ENCODE peak calls at places on chromosomes 13 and 19, in eight cellular contexts. W is stimulated activated CD4-positive, alpha-beta T cell treated with anti-CD3 and anti-CD28 coated beads, TNF-alpha, amount 100 ng/mL, for 48 hours; U is lung; G is tibial artery; E is activated CD4-positive, alpha-beta T cell treated with anti-CD3 and anti-CD28 coated beads, Interleukin-2, amount 50 U/mL, for 48 hours; L is NCI-H524; X is neuronal stem cell; O is NCI-H1092. Y is an unnamed sample.
A peak's percentile ranks its signal among the peaks of the same experiment; 100 is the strongest.

GRCh38 chr19:4455742-4456565 is 1.6 kb downstream of the UBXN6 start:
- DNase-seq in W (no peak), U (no peak), G (no peak), E (no peak), L (peak; percentile 78), X (no peak), O (peak; percentile 76), Y (no peak)

GRCh38 chr13:49488563-49488962 is 7.2 kb upstream of the PHF11 start:
- DNase-seq in W (no peak), U (no peak), G (no peak), E (no peak), L (no peak), X (no peak), O (no peak), Y (no peak)

GRCh38 chr13:47033216-47033615 is 136.4 kb upstream of the HTR2A start:
- DNase-seq in W (no peak), U (no peak), G (no peak), E (no peak), L (no peak), X (no peak), O (no peak), Y (no peak)

GRCh38 chr19:30564551-30565011 is 192.4 kb downstream of the ZNF536 start:
- DNase-seq in W (no peak), U (no peak), G (no peak), E (no peak), L (no peak), X (no peak), O (no peak), Y (no peak)

GRCh38 chr13:41267106-41267505 is 3.7 kb upstream of the MTRF1 start:
- DNase-seq in W (no peak), U (no peak), G (no peak), E (no peak), L (no peak), X (no peak), O (no peak), Y (no peak)

GRCh38 chr19:56918682-56919307 is 78.3 kb upstream of the PEG3 start:
- DNase-seq in W (no peak), U (no peak), G (no peak), E (no peak), L (no peak), X (no peak), O (no peak), Y (no peak)

GRCh38 chr13:80873589-80873988 is 532.7 kb upstream of the SPRY2 start:
- DNase-seq in W (no peak), U (no peak), G (no peak), E (no peak), L (no peak), X (no peak), O (no peak), Y (no peak)

GRCh38 chr19:5048091-5048726 is 79.3 kb downstream of the KDM4B start:
- DNase-seq in W (peak; percentile 29), U (peak; percentile 67), G (peak; percentile 69), E (peak; percentile 69), L (peak; percentile 24), X (peak; percentile 78), O (peak; percentile 49), Y (peak; percentile 44)

GRCh38 chr19:49196527-49197240 is 39.1 kb downstream of the TRPM4 start:
- DNase-seq in W (no peak), U (no peak), G (no peak), E (no peak), L (no peak), X (no peak), O (peak; percentile 7), Y (no peak)

GRCh38 chr13:28710161-28710560 is 8.6 kb downstream of the SLC46A3 start:
- DNase-seq in W (no peak), U (no peak), G (no peak), E (no peak), L (no peak), X (no peak), O (no peak), Y (no peak)

GRCh38 chr19:31944286-31944685 is 401.1 kb upstream of the ZNF507 start:
- DNase-seq in W (no peak), U (no peak), G (no peak), E (no peak), L (no peak), X (no peak), O (no peak), Y (no peak)

GRCh38 chr19:34804115-34804514 is 31.1 kb upstream of the ZNF599 start:
- DNase-seq in W (no peak), U (no peak), G (no peak), E (no peak), L (no peak), X (no peak), O (no peak), Y (no peak)

GRCh38 chr13:111228262-111229144 is 91.9 kb upstream of the TEX29 start:
- DNase-seq in W (no peak), U (no peak), G (no peak), E (no peak), L (no peak), X (no peak), O (no peak), Y (no peak)

GRCh38 chr13:111034811-111035210 is 80.3 kb upstream of the ARHGEF7 start:
- DNase-seq in W (no peak), U (no peak), G (no peak), E (no peak), L (no peak), X (no peak), O (no peak), Y (no peak)

GRCh38 chr13:98060282-98060681 is 82.6 kb upstream of the FARP1 start:
- DNase-seq in W (no peak), U (no peak), G (no peak), E (no peak), L (no peak), X (no peak), O (no peak), Y (no peak)

GRCh38 chr19:12766051-12766521 is 9.3 kb downstream of the HOOK2 start:
- DNase-seq in W (peak; percentile 82), U (peak; percentile 88), G (peak; percentile 72), E (no peak), L (no peak), X (no peak), O (no peak), Y (peak; percentile 80)

GRCh38 chr19:12796146-12797071 is 5.1 kb downstream of the JUNB start:
- DNase-seq in W (no peak), U (peak; percentile 75), G (no peak), E (peak; percentile 69), L (peak; percentile 75), X (peak; percentile 86), O (peak; percentile 68), Y (peak; percentile 73)

GRCh38 chr19:53818756-53819155 is 5.4 kb downstream of the NLRP12 start:
- DNase-seq in W (no peak), U (no peak), G (no peak), E (no peak), L (no peak), X (no peak), O (no peak), Y (no peak)

Y was measured in T-helper 2 cell treated with Interferon-gamma antibody and Interleukin-4, amounts not matched to agents 5 μg/mL and 100 μg/mL, for 36 hours.